ENCODE peak calls at places on chromosome 13, in ten cellular contexts. V is activated CD8-positive, alpha-beta memory T cell treated with anti-CD3 and anti-CD28 coated beads for 48 hours; W is stimulated activated CD8-positive, alpha-beta memory T cell treated with anti-CD3 and anti-CD28 coated beads, Interleukin-4, amount 100 ng/mL, for 48 hours; I is cerebellar nuclear complex; Q is NCI-H1436; B is activated T-cell treated with anti-CD3 and anti-CD28 coated beads, Interleukin-2, amount 50 U/mL, for 24 hours; O is head of caudate nucleus; H is progenitor cell of endocrine pancreas; N is GM04503; X is NCI-H2081. J is an unnamed sample.

GRCh38 chr13:95676100-95676774 is 702 bp upstream of the DNAJC3 start:
- DNase-seq in H (no peak), W (peak), V (no peak), N (peak), O (no peak), Q (no peak), I (no peak), X (peak), B (no peak), J (peak)

GRCh38 chr13:80458546-80458945 is 117.6 kb upstream of the SPRY2 start:
- DNase-seq in B (no peak), H (no peak), X (no peak), O (no peak), W (no peak), N (no peak), I (no peak), Q (no peak), V (no peak), J (no peak)

GRCh38 chr13:106649495-106649894 is 81.6 kb upstream of the ARGLU1 start:
- DNase-seq in W (no peak), Q (no peak), H (no peak), O (no peak), V (no peak), N (peak), I (no peak), B (no peak), X (no peak), J (no peak)

GRCh38 chr13:73870970-73871935 is 263.0 kb downstream of the KLF12 start:
- DNase-seq in Q (no peak), H (no peak), I (no peak), B (no peak), N (no peak), O (no peak), X (no peak), W (no peak), V (no peak), J (no peak)

GRCh38 chr13:111011899-111012298 is 97.0 kb upstream of the ANKRD10 start:
- DNase-seq in W (no peak), N (no peak), I (no peak), H (no peak), O (no peak), X (no peak), V (no peak), B (no peak), Q (no peak), J (no peak)

GRCh38 chr13:99103536-99103935 is 97.1 kb upstream of the UBAC2 start:
- DNase-seq in V (no peak), N (no peak), W (no peak), O (peak), H (no peak), I (peak), Q (peak), X (peak), B (no peak), J (peak)

GRCh38 chr13:36298535-36299068 is 988 bp upstream of the CCDC169 start:
- DNase-seq in W (no peak), O (no peak), H (no peak), Q (no peak), I (no peak), V (no peak), X (no peak), N (no peak), B (no peak), J (no peak)

GRCh38 chr13:20160346-20161274 is at the start of gene GJA3:
- DNase-seq in N (no peak), I (no peak), O (peak), V (peak), Q (no peak), H (no peak), W (peak), X (no peak), B (peak), J (no peak)

GRCh38 chr13:49690133-49690989 is 925 bp downstream of the EBPL start:
- DNase-seq in B (peak), W (no peak), Q (no peak), N (peak), V (no peak), I (no peak), O (no peak), H (no peak), X (peak), J (no peak)

GRCh38 chr13:46008631-46009030 is 43.9 kb downstream of the ZC3H13 start:
- DNase-seq in B (no peak), V (no peak), H (no peak), X (no peak), Q (no peak), N (no peak), W (no peak), O (no peak), I (no peak), J (no peak)

GRCh38 chr13:42101821-42102580 is 53.6 kb downstream of the DGKH start:
- DNase-seq in O (no peak), I (no peak), X (peak), H (no peak), W (no peak), N (no peak), V (no peak), B (no peak), Q (no peak), J (no peak)

GRCh38 chr13:71290963-71291937 is 575.8 kb downstream of the DACH1 start:
- DNase-seq in V (no peak), Q (peak), X (no peak), O (no peak), N (peak), H (no peak), B (peak), W (peak), I (no peak), J (no peak)

GRCh38 chr13:44155422-44156293 is 218.0 kb upstream of the SERP2 start:
- DNase-seq in I (peak), H (no peak), B (no peak), W (no peak), Q (no peak), N (no peak), V (no peak), O (peak), X (no peak), J (peak)

GRCh38 chr13:113029487-113030258 is 60.7 kb downstream of the MCF2L start:
- DNase-seq in Q (peak), N (no peak), I (no peak), X (peak), O (peak), V (peak), W (peak), H (peak), B (peak), J (peak)

GRCh38 chr13:48081739-48082138 is 13.2 kb downstream of the MED4 start:
- DNase-seq in I (no peak), W (no peak), B (no peak), X (no peak), Q (no peak), O (no peak), V (no peak), N (no peak), H (no peak), J (no peak)

GRCh38 chr13:59478908-59479307 is 684.8 kb downstream of the DIAPH3 start:
- DNase-seq in Q (no peak), O (no peak), B (no peak), H (no peak), W (no peak), N (no peak), I (no peak), X (peak), V (no peak), J (no peak)

GRCh38 chr13:22173605-22174004 is 502.7 kb downstream of the FGF9 start:
- DNase-seq in H (no peak), O (no peak), X (no peak), I (no peak), N (peak), V (no peak), W (no peak), Q (no peak), B (no peak), J (no peak)

GRCh38 chr13:64075543-64076271 is 2660.1 kb upstream of the PCDH20 start:
- DNase-seq in Q (no peak), W (no peak), I (no peak), B (no peak), H (no peak), X (no peak), N (no peak), O (no peak), V (no peak), J (peak)

GRCh38 chr13:107271226-107271625 is 703.3 kb upstream of the ARGLU1 start:
- DNase-seq in Q (no peak), I (no peak), H (no peak), W (no peak), B (no peak), O (no peak), N (no peak), V (no peak), X (peak), J (peak)

GRCh38 chr13:49165798-49166752 is 54.1 kb upstream of the MLNR start:
- DNase-seq in W (no peak), O (no peak), B (no peak), X (no peak), I (no peak), N (no peak), V (no peak), Q (no peak), H (no peak), J (no peak)

GRCh38 chr13:49608932-49609331 is 19.4 kb upstream of the ARL11 start:
- DNase-seq in X (no peak), H (no peak), O (no peak), Q (no peak), I (no peak), N (no peak), W (no peak), V (no peak), B (no peak), J (no peak)

GRCh38 chr13:23140492-23140891 is 40.3 kb upstream of the SGCG start:
- DNase-seq in B (no peak), N (no peak), H (no peak), I (no peak), Q (no peak), O (no peak), W (no peak), V (no peak), X (no peak), J (no peak)

GRCh38 chr13:98977568-98978270 is at the start of gene DOCK9:
- DNase-seq in W (no peak), O (peak), I (no peak), V (no peak), Q (no peak), X (no peak), H (peak), B (no peak), N (no peak), J (peak)

GRCh38 chr13:112733661-112734379 is 44.0 kb downstream of the ATP11A start:
- DNase-seq in Q (no peak), V (no peak), I (no peak), O (no peak), N (no peak), W (no peak), B (no peak), H (no peak), X (peak), J (no peak)

GRCh38 chr13:53405616-53406015 is 377.0 kb downstream of the OLFM4 start:
- DNase-seq in V (no peak), I (no peak), H (peak), N (no peak), O (no peak), W (no peak), B (no peak), Q (no peak), X (no peak), J (no peak)

GRCh38 chr13:102863590-102863989 is 17.8 kb downstream of the ERCC5 start:
- DNase-seq in I (peak), V (no peak), O (no peak), W (no peak), X (no peak), Q (no peak), N (no peak), B (no peak), H (no peak), J (no peak)

GRCh38 chr13:30409911-30410704 is 12.2 kb upstream of the UBE2L5 start:
- DNase-seq in I (no peak), V (no peak), B (no peak), H (no peak), X (no peak), Q (no peak), O (no peak), W (no peak), N (peak), J (no peak)

GRCh38 chr13:24737042-24737441 is 26.9 kb upstream of the RNF17 start:
- DNase-seq in O (no peak), N (no peak), Q (no peak), H (no peak), I (no peak), V (no peak), W (no peak), X (no peak), B (no peak), J (no peak)

GRCh38 chr13:94708031-94708571 is 4.2 kb downstream of the SOX21 start:
- DNase-seq in H (no peak), X (no peak), B (peak), V (no peak), W (peak), I (no peak), O (peak), Q (no peak), N (no peak), J (peak)

GRCh38 chr13:87872813-87873212 is 201.6 kb downstream of the SLITRK5 start:
- DNase-seq in W (no peak), H (no peak), B (no peak), N (no peak), O (no peak), V (no peak), I (no peak), Q (no peak), X (no peak), J (no peak)

GRCh38 chr13:95317037-95317989 is 16.1 kb upstream of the ABCC4 start:
- DNase-seq in W (no peak), O (no peak), H (no peak), V (no peak), X (no peak), Q (no peak), I (no peak), B (no peak), N (no peak), J (no peak)

GRCh38 chr13:113404723-113405471 is 41.0 kb upstream of the GRTP1 start:
- DNase-seq in N (no peak), W (no peak), O (peak), Q (peak), B (no peak), V (no peak), I (no peak), H (no peak), X (no peak), J (no peak)

GRCh38 chr13:79680485-79680884 is 199.5 kb downstream of the NDFIP2 start:
- DNase-seq in W (no peak), X (no peak), I (no peak), O (no peak), V (no peak), B (no peak), N (no peak), Q (no peak), H (no peak), J (no peak)

GRCh38 chr13:70756088-70756487 is 647.8 kb upstream of the KLHL1 start:
- DNase-seq in N (no peak), V (no peak), X (no peak), W (no peak), Q (no peak), B (no peak), H (no peak), O (no peak), I (no peak), J (no peak)